ENCODE peak calls at places on chromosomes 2 and 18, in ten cellular contexts. N is WERI-Rb-1, R is AG09309, K is astrocyte, X is neural progenitor cell, J is fibroblast of pulmonary artery, B is left lung, E is dorsolateral prefrontal cortex, F is fibroblast of mammary gland, I is cardiac fibroblast. U is an unnamed sample.

GRCh38 chr18:23784811-23785245 is 95.6 kb downstream of the LAMA3 start:
- DNase-seq in K (peak; percentile 89), R (peak; percentile 59), I (peak; percentile 92), N (no peak), E (no peak), F (peak; percentile 90), B (no peak), X (no peak), J (peak; percentile 82), U (peak; percentile 81)

GRCh38 chr18:60684843-60685513 is 312.4 kb upstream of the MC4R start:
- DNase-seq in K (peak; percentile 18), N (no peak), X (peak; percentile 20), B (no peak), F (peak; percentile 45), J (peak; percentile 54), E (no peak), I (peak; percentile 58), R (peak; percentile 5), U (peak; percentile 28)

GRCh38 chr18:75551071-75551470 is 123.6 kb upstream of the SMIM21 start:
- DNase-seq in X (no peak), K (no peak), E (no peak), F (no peak), I (no peak), J (no peak), N (no peak), B (no peak), R (no peak), U (no peak)

GRCh38 chr18:63162271-63163014 is 157.1 kb downstream of the BCL2 start:
- DNase-seq in X (no peak), K (peak; percentile 29), B (no peak), I (no peak), R (peak; percentile 7), N (no peak), J (peak; percentile 61), E (no peak), F (peak; percentile 71), U (peak; percentile 76)

GRCh38 chr18:50424877-50425690 is 50.2 kb downstream of the SKA1 start:
- DNase-seq in X (no peak), E (no peak), F (peak; percentile 42), I (peak; percentile 52), K (peak; percentile 90), B (no peak), J (peak; percentile 98), N (no peak), R (peak; percentile 80), U (peak; percentile 4)

GRCh38 chr18:11387880-11388279 is 221.5 kb upstream of the SLC35G4 start:
- DNase-seq in X (peak; percentile 46), N (peak; percentile 13), B (no peak), J (peak; percentile 57), R (no peak), I (peak; percentile 70), K (peak; percentile 12), E (no peak), F (peak; percentile 51), U (peak; percentile 37)

GRCh38 chr18:42706618-42707017 is 408.9 kb downstream of the RIT2 start:
- DNase-seq in F (no peak), K (no peak), E (no peak), B (no peak), X (peak; percentile 48), N (peak; percentile 27), R (no peak), I (no peak), J (peak; percentile 2), U (no peak)

GRCh38 chr2:44929680-44930273 is 11.7 kb upstream of the SIX3 start:
- DNase-seq in I (no peak), N (no peak), K (no peak), J (no peak), E (no peak), X (peak; percentile 81), R (no peak), F (no peak), B (no peak), U (no peak)

GRCh38 chr2:241817126-241817820 is 8.3 kb downstream of the NEU4 start:
- DNase-seq in F (no peak), I (no peak), B (peak; percentile 31), R (no peak), J (no peak), N (no peak), K (no peak), E (no peak), X (no peak), U (no peak)
- TF ChIP-seq CTCF in F (no peak), I (no peak), B (no peak), R (no peak), J (no peak), N (no peak), K (no peak), E (no peak), X (no peak), U (no peak)

DNA sequence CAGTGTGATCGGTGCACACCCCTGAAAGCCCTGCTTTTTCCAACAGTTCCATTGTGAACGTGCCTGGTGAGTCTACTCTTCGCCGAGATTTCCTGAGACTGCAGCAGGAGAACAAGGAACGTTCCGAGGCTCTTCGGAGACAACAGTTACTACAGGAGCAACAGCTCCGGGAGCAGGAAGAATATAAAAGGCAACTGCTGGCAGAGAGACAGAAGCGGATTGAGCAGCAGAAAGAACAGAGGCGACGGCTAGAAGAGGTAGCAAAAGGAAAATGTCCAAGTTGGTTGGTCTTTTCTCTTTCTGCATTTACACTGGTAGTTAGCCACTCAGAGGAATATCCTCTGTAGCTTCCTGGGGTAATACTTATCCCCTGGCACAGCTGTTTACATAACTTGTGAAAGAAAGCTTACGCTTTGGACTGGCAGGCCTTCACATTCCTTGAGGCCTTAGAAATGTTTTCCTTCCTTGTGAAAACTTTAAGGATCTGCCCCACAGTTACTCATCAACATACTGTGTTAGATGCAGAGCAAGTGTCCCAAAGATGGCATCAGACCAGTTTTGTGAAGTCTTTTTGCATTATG is 146.6 kb downstream of the MAP4K4 start:
- DNase-seq in X (no peak), B (no peak), K (peak; percentile 83), N (no peak), E (no peak), R (peak; percentile 71), J (peak; percentile 63), I (peak; percentile 80), F (peak; percentile 52), U (peak; percentile 87)
- H3K4me3 ChIP-seq in X (no peak overlapping the region), B (no peak overlapping the region), K (no peak overlapping the region), N (no peak overlapping the region), E (no peak overlapping the region), R (no peak overlapping the region), J (no peak overlapping the region), I (no peak overlapping the region), F (no peak overlapping the region), U (no peak overlapping the region)

DNA sequence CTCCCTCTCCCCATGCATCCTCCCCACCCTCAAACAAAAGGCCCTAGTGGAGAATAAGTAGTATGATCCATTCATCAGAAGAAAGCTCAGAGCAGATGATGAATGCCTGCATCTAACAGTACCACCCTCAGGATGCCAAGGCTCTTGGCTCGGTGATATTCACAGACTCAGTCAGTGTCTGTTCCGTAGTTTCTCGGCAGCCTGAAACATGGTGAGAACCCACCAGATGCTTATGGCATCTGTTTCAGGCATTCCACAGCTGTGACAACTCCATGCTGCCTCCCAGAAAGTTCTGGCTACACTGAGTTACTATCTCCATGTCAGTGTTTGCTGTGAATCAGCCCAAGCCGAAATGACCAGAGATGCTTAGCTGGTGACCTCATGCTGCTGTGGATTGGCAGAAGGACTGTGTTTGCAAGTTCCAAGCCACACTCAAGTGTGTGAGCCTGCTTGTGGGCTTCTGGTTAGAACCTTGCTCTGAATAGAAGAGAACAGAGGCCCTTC is 83.9 kb downstream of the WDSUB1 start:
- DNase-seq in I (peak; percentile 98), N (no peak), F (peak; percentile 99), J (peak; percentile 97), K (peak; percentile 100), X (no peak), E (no peak), R (peak; percentile 96), B (peak; percentile 62), U (peak; percentile 100)
- TF ChIP-seq CTCF in I (peak; percentile 16), N (no peak), F (peak; percentile 10), J (peak; percentile 12), K (peak; percentile 22), X (no peak), E (no peak), R (peak; percentile 34), B (peak; percentile 12), U (peak; percentile 36)

GRCh38 chr2:9179572-9180201 is 26.9 kb upstream of the ASAP2 start:
- DNase-seq in B (no peak), K (peak; percentile 93), N (peak; percentile 30), X (no peak), I (peak; percentile 99), R (peak; percentile 81), E (no peak), J (peak; percentile 94), F (peak; percentile 98), U (peak; percentile 89)
- H3K4me3 ChIP-seq in B (no peak overlapping the region), K (peak overlapping the region; percentile 15), N (no peak overlapping the region), X (no peak overlapping the region), I (peak overlapping the region; percentile 28), R (no peak overlapping the region), E (peak overlapping the region; percentile 19), J (peak overlapping the region; percentile 15), F (no peak overlapping the region), U (peak overlapping the region; percentile 20)

GRCh38 chr2:152500336-152500735 is 165.4 kb downstream of the FMNL2 start:
- DNase-seq in F (no peak), R (no peak), K (no peak), I (no peak), N (no peak), X (no peak), E (no peak), J (no peak), B (no peak), U (no peak)
- TF ChIP-seq CTCF in F (no peak), R (no peak), K (no peak), I (no peak), N (no peak), X (no peak), E (no peak), J (no peak), B (no peak), U (no peak)

U was measured in AG10803.